ENCODE peak calls at places on chromosomes 6 and 20, in six cellular contexts. X, S, R, Z, P and K are unnamed samples.

GRCh38 chr20:63060057-63060991 is 53.6 kb upstream of the BHLHE23 start:
- DNase-seq in X (peak; percentile 33), S (peak; percentile 28), R (no peak), Z (peak; percentile 38), P (peak; percentile 44), K (no peak)

GRCh38 chr20:45254867-45255266 is 503 bp upstream of the SLPI start:
- DNase-seq in X (no peak), S (no peak), R (peak; percentile 46), Z (no peak), P (peak; percentile 56), K (peak; percentile 92)

GRCh38 chr6:68343901-68344300 is 291.2 kb upstream of the ADGRB3 start:
- DNase-seq in X (no peak), S (no peak), R (no peak), Z (no peak), P (peak; percentile 34), K (peak; percentile 58)

GRCh38 chr6:6962699-6963098 is 145.1 kb upstream of the RREB1 start:
- DNase-seq in X (no peak), S (no peak), R (no peak), Z (no peak), P (no peak), K (no peak)

GRCh38 chr6:111478749-111479148 is 4.3 kb downstream of the REV3L start:
- DNase-seq in X (no peak), S (no peak), R (no peak), Z (no peak), P (peak; percentile 72), K (peak; percentile 65)

GRCh38 chr6:169866140-169866534 is 114.7 kb downstream of the ERMARD start:
- DNase-seq in X (no peak), S (no peak), R (no peak), Z (no peak), P (no peak), K (no peak)

GRCh38 chr6:169625376-169625775 is 76.5 kb downstream of the WDR27 start:
- DNase-seq in X (peak; percentile 31), S (no peak), R (no peak), Z (no peak), P (no peak), K (no peak)

GRCh38 chr20:14992071-14992654 is 654.8 kb upstream of the FLRT3 start:
- DNase-seq in X (no peak), S (no peak), R (no peak), Z (no peak), P (peak; percentile 74), K (peak; percentile 87)

GRCh38 chr20:40542065-40542464 is 147.0 kb downstream of the MAFB start:
- DNase-seq in X (no peak), S (no peak), R (no peak), Z (no peak), P (no peak), K (no peak)

GRCh38 chr6:97586344-97586743 is 303.3 kb upstream of the MMS22L start:
- DNase-seq in X (no peak), S (no peak), R (no peak), Z (no peak), P (peak; percentile 1), K (peak; percentile 50)

GRCh38 chr6:159267165-159267564 is 98.0 kb downstream of the FNDC1 start:
- DNase-seq in X (no peak), S (no peak), R (no peak), Z (no peak), P (peak; percentile 28), K (peak; percentile 32)

GRCh38 chr6:160137989-160138835 is 16.6 kb downstream of the SLC22A1 start:
- DNase-seq in X (no peak), S (peak; percentile 74), R (peak; percentile 61), Z (peak; percentile 50), P (peak; percentile 84), K (peak; percentile 71)

GRCh38 chr20:11186301-11187008 is 512.7 kb upstream of the JAG1 start:
- DNase-seq in X (no peak), S (no peak), R (no peak), Z (no peak), P (no peak), K (peak; percentile 81)

GRCh38 chr6:43724914-43725642 is 37.5 kb upstream of the MRPS18A start:
- DNase-seq in X (peak; percentile 96), S (peak; percentile 42), R (peak; percentile 91), Z (peak; percentile 94), P (peak; percentile 97), K (peak; percentile 95)

GRCh38 chr6:15270402-15270801 is 24.5 kb downstream of the JARID2 start:
- DNase-seq in X (no peak), S (no peak), R (no peak), Z (no peak), P (no peak), K (no peak)

GRCh38 chr6:158730175-158730907 is 80.5 kb downstream of the SYTL3 start:
- DNase-seq in X (no peak), S (no peak), R (no peak), Z (no peak), P (no peak), K (peak; percentile 5)

GRCh38 chr20:728022-728944 is 40.0 kb downstream of the SLC52A3 start:
- DNase-seq in X (peak; percentile 55), S (peak; percentile 47), R (peak; percentile 52), Z (no peak), P (peak; percentile 29), K (peak; percentile 47)

GRCh38 chr20:44765647-44766367 is 20.1 kb downstream of the KCNK15 start:
- DNase-seq in X (no peak), S (no peak), R (no peak), Z (no peak), P (no peak), K (peak; percentile 39)

GRCh38 chr20:61718361-61718760 is 347.3 kb downstream of the TAF4 start:
- DNase-seq in X (no peak), S (no peak), R (no peak), Z (no peak), P (no peak), K (no peak)

GRCh38 chr20:61723538-61724257 is 342.0 kb downstream of the TAF4 start:
- DNase-seq in X (no peak), S (no peak), R (no peak), Z (no peak), P (no peak), K (no peak)

GRCh38 chr20:61722146-61722678 is 343.5 kb downstream of the TAF4 start:
- DNase-seq in X (no peak), S (no peak), R (no peak), Z (no peak), P (no peak), K (no peak)

GRCh38 chr20:61720348-61720696 is 345.4 kb downstream of the TAF4 start:
- DNase-seq in X (no peak), S (no peak), R (no peak), Z (no peak), P (no peak), K (no peak)

DNA sequence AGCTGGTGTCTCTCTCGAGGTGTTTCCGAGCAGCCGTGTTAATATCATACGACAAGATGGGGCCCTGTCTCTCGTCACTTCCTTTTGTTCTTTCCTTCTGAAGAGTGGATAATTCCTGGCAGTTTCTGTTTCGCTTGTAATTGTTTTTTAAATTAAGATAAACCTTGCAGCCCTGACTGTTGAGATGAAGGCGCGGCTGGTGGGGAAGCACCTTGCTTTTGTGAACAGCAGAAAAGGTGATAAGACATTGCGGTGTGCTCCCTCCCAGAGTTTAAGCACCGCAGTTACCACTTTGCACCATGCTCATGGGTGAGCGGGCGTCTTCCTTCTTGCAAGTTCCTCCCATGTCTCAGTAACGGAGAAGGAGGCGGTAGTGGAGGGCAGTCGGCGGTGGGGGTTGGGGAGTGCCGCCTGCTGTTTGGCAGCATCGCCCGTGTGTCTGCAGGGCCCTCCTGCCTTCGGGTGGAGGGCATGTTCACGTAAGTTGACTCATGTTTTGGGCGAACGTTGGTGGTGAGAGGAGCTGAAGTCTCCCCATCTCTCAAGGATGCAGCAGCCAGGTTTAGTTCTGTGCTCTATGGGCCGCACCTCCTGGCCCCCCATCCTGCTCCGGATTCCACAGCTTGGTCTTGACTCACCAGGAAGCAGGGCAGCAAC is 345.9 kb downstream of the TAF4 start:
- DNase-seq in X (no peak), S (no peak), R (no peak), Z (no peak), P (no peak), K (no peak)
- H3K4me3 ChIP-seq in X (peak overlapping the region; percentile 19), S (no peak overlapping the region), R (no peak overlapping the region), Z (no peak overlapping the region), P (no peak overlapping the region), K (no peak overlapping the region)

DNA sequence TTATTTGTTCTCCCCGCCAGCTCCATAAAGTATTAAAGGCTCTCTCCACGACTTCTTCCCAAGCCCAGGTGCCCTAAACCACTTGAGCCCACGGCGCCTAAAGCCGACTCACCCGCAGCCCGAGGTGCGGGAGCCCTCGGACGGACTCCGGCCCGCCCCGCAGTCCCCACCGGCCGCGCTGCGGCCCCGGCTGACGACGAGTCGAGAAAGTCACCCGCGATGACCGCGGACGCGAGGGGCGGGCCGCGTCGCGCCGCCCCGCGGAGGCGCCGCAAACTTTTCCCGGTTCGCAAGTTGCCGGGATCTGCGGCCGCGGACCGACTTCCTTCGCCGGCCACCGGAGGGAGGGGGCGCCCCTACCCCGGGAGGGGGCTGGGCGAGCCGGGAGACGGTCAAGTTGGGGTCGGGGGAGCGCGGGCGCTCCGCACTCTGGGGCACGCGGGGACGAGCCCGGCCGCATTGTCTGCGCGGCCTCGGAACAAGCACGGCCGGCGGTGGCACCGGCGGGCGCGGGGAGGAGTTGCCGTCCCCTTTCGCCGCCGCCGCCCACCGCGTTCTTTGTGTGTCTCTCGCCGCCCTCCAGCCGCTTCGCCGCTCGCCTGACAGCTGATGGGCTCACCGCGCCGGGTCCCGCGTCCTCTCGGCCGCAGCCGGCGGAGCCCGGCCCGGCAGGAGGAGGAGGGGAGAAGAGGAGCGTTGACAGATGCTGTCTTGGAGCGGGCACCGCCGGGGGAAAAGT is 131.5 kb downstream of the OGFRL1 start:
- DNase-seq in X (peak; percentile 70), S (peak; percentile 57), R (peak; percentile 23), Z (peak; percentile 52), P (peak; percentile 47), K (peak; percentile 48)
- TF ChIP-seq CTCF in X (peak; percentile 42), S (peak; percentile 24), R (no peak), Z (no peak), P (no peak), K (no peak)

GRCh38 chr6:26555505-26556262 is 17.5 kb downstream of the HMGN4 start:
- DNase-seq in X (no peak), S (no peak), R (no peak), Z (no peak), P (no peak), K (peak; percentile 25)
- H3K4me3 ChIP-seq in X (peak overlapping the region; percentile 55), S (no peak overlapping the region), R (no peak overlapping the region), Z (no peak overlapping the region), P (peak overlapping the region; percentile 61), K (peak overlapping the region; percentile 76)

GRCh38 chr6:113997106-113997505 is 26.2 kb upstream of the HDAC2 start:
- DNase-seq in X (no peak), S (no peak), R (no peak), Z (no peak), P (peak; percentile 88), K (peak; percentile 52)

GRCh38 chr6:113994934-113995342 is 24.0 kb upstream of the HDAC2 start:
- DNase-seq in X (no peak), S (peak; percentile 47), R (peak; percentile 68), Z (no peak), P (peak; percentile 94), K (peak; percentile 87)

GRCh38 chr6:113998811-113999210 is 27.9 kb upstream of the HDAC2 start:
- DNase-seq in X (no peak), S (no peak), R (no peak), Z (no peak), P (no peak), K (no peak)

GRCh38 chr6:113999284-113999683 is 28.3 kb upstream of the HDAC2 start:
- DNase-seq in X (no peak), S (no peak), R (no peak), Z (no peak), P (no peak), K (no peak)

DNA sequence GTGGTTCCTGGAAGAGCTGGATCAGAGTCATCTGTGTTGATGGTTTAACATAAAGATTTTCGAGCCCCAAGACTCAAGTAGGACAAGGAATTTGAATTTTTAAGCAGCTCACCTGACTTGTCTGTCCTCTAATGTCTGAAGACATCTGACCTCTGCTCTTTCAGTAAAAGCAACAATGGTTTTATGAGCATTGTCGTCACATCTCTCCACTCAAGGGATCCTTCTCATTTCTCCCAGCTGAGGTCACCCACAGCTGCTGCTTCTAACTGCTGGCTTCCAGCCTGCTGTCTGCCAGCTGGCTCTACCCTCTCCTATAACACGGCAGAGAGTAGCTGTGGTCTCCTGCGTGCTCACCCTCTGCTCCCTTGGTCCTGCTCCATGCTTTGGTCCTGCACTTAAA is 24.7 kb upstream of the HDAC2 start:
- DNase-seq in X (peak; percentile 56), S (peak; percentile 55), R (no peak), Z (peak; percentile 56), P (peak; percentile 96), K (peak; percentile 39)
- TF ChIP-seq CTCF in X (no peak), S (no peak), R (no peak), Z (no peak), P (no peak), K (no peak)